ENCODE peak calls at places on chromosomes 3 and 15, in seven cellular contexts. One of them, this sample, is unnamed.

GRCh38 chr15:36878745-36879262 is 221.5 kb downstream of the MEIS2 start:
- DNase-seq in activated naive CD4-positive, alpha-beta T cell treated with Interleukin-2 at 50 U/mL for 16 hours: no peak
- DNase-seq in RWPE1: no peak
- DNase-seq in GM12892: no peak
- DNase-seq in renal cortical epithelial cell: no peak
- DNase-seq in GM19239: no peak
- DNase-seq in HCEC 1CT: no peak
- DNase-seq in this sample: no peak

GRCh38 chr15:68143129-68143528 is 62.0 kb downstream of the CALML4 start:
- DNase-seq in GM12892: no peak
- DNase-seq in renal cortical epithelial cell: no peak
- DNase-seq in GM19239: no peak
- DNase-seq in RWPE1: no peak
- DNase-seq in HCEC 1CT: no peak
- DNase-seq in activated naive CD4-positive, alpha-beta T cell treated with Interleukin-2 at 50 U/mL for 16 hours: no peak
- DNase-seq in this sample: no peak

GRCh38 chr3:45760878-45761711 is 35.2 kb downstream of the SLC6A20 start:
- DNase-seq in renal cortical epithelial cell: peak
- DNase-seq in HCEC 1CT: peak
- DNase-seq in RWPE1: peak
- DNase-seq in activated naive CD4-positive, alpha-beta T cell treated with Interleukin-2 at 50 U/mL for 16 hours: peak
- DNase-seq in GM19239: peak
- DNase-seq in GM12892: peak
- DNase-seq in this sample: peak

GRCh38 chr3:99659032-99659431 is 20.6 kb downstream of the COL8A1 start:
- DNase-seq in activated naive CD4-positive, alpha-beta T cell treated with Interleukin-2 at 50 U/mL for 16 hours: no peak
- DNase-seq in RWPE1: peak
- DNase-seq in HCEC 1CT: peak
- DNase-seq in renal cortical epithelial cell: peak
- DNase-seq in GM12892: no peak
- DNase-seq in GM19239: no peak
- DNase-seq in this sample: no peak

GRCh38 chr3:88003115-88003755 is 55.6 kb downstream of the CGGBP1 start:
- DNase-seq in RWPE1: peak
- DNase-seq in GM19239: no peak
- DNase-seq in HCEC 1CT: peak
- DNase-seq in renal cortical epithelial cell: peak
- DNase-seq in GM12892: no peak
- DNase-seq in activated naive CD4-positive, alpha-beta T cell treated with Interleukin-2 at 50 U/mL for 16 hours: no peak
- DNase-seq in this sample: no peak

GRCh38 chr15:69781411-69782125 is 316.1 kb downstream of the TLE3 start:
- DNase-seq in HCEC 1CT: no peak
- DNase-seq in RWPE1: no peak
- DNase-seq in GM19239: no peak
- DNase-seq in renal cortical epithelial cell: no peak
- DNase-seq in activated naive CD4-positive, alpha-beta T cell treated with Interleukin-2 at 50 U/mL for 16 hours: no peak
- DNase-seq in GM12892: no peak
- DNase-seq in this sample: no peak

GRCh38 chr3:131036200-131036816 is 9.6 kb downstream of the NEK11 start:
- DNase-seq in GM12892: no peak
- DNase-seq in RWPE1: no peak
- DNase-seq in activated naive CD4-positive, alpha-beta T cell treated with Interleukin-2 at 50 U/mL for 16 hours: no peak
- DNase-seq in GM19239: no peak
- DNase-seq in renal cortical epithelial cell: peak
- DNase-seq in HCEC 1CT: peak
- DNase-seq in this sample: no peak

GRCh38 chr3:147589016-147589415 is 179.9 kb downstream of the ZIC1 start:
- DNase-seq in GM12892: no peak
- DNase-seq in RWPE1: no peak
- DNase-seq in renal cortical epithelial cell: no peak
- DNase-seq in GM19239: no peak
- DNase-seq in activated naive CD4-positive, alpha-beta T cell treated with Interleukin-2 at 50 U/mL for 16 hours: no peak
- DNase-seq in HCEC 1CT: peak
- DNase-seq in this sample: no peak

GRCh38 chr15:49428392-49429095 is 5.5 kb downstream of the FGF7 start:
- DNase-seq in GM19239: no peak
- DNase-seq in activated naive CD4-positive, alpha-beta T cell treated with Interleukin-2 at 50 U/mL for 16 hours: no peak
- DNase-seq in renal cortical epithelial cell: no peak
- DNase-seq in RWPE1: no peak
- DNase-seq in HCEC 1CT: peak
- DNase-seq in GM12892: no peak
- DNase-seq in this sample: no peak

GRCh38 chr3:149487598-149488197 is 13.2 kb downstream of the TM4SF4 start:
- DNase-seq in GM12892: no peak
- DNase-seq in GM19239: peak
- DNase-seq in RWPE1: no peak
- DNase-seq in activated naive CD4-positive, alpha-beta T cell treated with Interleukin-2 at 50 U/mL for 16 hours: peak
- DNase-seq in HCEC 1CT: no peak
- DNase-seq in renal cortical epithelial cell: no peak
- DNase-seq in this sample: peak

GRCh38 chr15:39250460-39251186 is 330.3 kb upstream of the THBS1 start:
- DNase-seq in GM12892: no peak
- DNase-seq in HCEC 1CT: no peak
- DNase-seq in activated naive CD4-positive, alpha-beta T cell treated with Interleukin-2 at 50 U/mL for 16 hours: no peak
- DNase-seq in RWPE1: no peak
- DNase-seq in GM19239: no peak
- DNase-seq in renal cortical epithelial cell: no peak
- DNase-seq in this sample: no peak

GRCh38 chr3:52982839-52983238 is 63.0 kb downstream of the SFMBT1 start:
- DNase-seq in renal cortical epithelial cell: no peak
- DNase-seq in GM19239: no peak
- DNase-seq in RWPE1: no peak
- DNase-seq in HCEC 1CT: no peak
- DNase-seq in activated naive CD4-positive, alpha-beta T cell treated with Interleukin-2 at 50 U/mL for 16 hours: no peak
- DNase-seq in GM12892: no peak
- DNase-seq in this sample: no peak

GRCh38 chr3:126573492-126574117 is 14.9 kb upstream of the C3orf22 start:
- DNase-seq in renal cortical epithelial cell: no peak
- DNase-seq in HCEC 1CT: no peak
- DNase-seq in RWPE1: no peak
- DNase-seq in activated naive CD4-positive, alpha-beta T cell treated with Interleukin-2 at 50 U/mL for 16 hours: no peak
- DNase-seq in GM19239: no peak
- DNase-seq in GM12892: no peak
- DNase-seq in this sample: no peak

GRCh38 chr3:24956613-24957012 is 462.0 kb upstream of the THRB start:
- DNase-seq in renal cortical epithelial cell: no peak
- DNase-seq in GM12892: no peak
- DNase-seq in GM19239: no peak
- DNase-seq in RWPE1: no peak
- DNase-seq in HCEC 1CT: no peak
- DNase-seq in activated naive CD4-positive, alpha-beta T cell treated with Interleukin-2 at 50 U/mL for 16 hours: no peak
- DNase-seq in this sample: no peak

GRCh38 chr3:126356373-126357298 is 572 bp downstream of the KLF15 start:
- DNase-seq in RWPE1: no peak
- DNase-seq in renal cortical epithelial cell: no peak
- DNase-seq in activated naive CD4-positive, alpha-beta T cell treated with Interleukin-2 at 50 U/mL for 16 hours: no peak
- DNase-seq in GM19239: peak
- DNase-seq in GM12892: no peak
- DNase-seq in HCEC 1CT: no peak
- DNase-seq in this sample: peak

GRCh38 chr3:52299815-52300611 is 12.4 kb downstream of the GLYCTK start:
- DNase-seq in GM19239: no peak
- DNase-seq in HCEC 1CT: no peak
- DNase-seq in GM12892: no peak
- DNase-seq in activated naive CD4-positive, alpha-beta T cell treated with Interleukin-2 at 50 U/mL for 16 hours: no peak
- DNase-seq in renal cortical epithelial cell: no peak
- DNase-seq in RWPE1: no peak
- DNase-seq in this sample: no peak